ENCODE peak calls at places on chromosome 19, in seven cellular contexts. W, I, E, V, H, G and Y are unnamed samples.

GRCh38 chr19:10784257-10784656 is 51.8 kb downstream of the TMED1 start:
- DNase-seq in W (no peak), V (no peak), G (no peak), I (no peak), E (no peak), H (peak), Y (no peak)

GRCh38 chr19:3304871-3305423 is 61.4 kb upstream of the NFIC start:
- DNase-seq in I (peak), V (peak), E (peak), H (peak), G (no peak), W (peak), Y (peak)

GRCh38 chr19:52398091-52398461 is 427 bp downstream of the ZNF528 start:
- DNase-seq in H (no peak), V (peak), W (peak), I (no peak), G (no peak), E (no peak), Y (no peak)

GRCh38 chr19:52786078-52786463 is 520 bp downstream of the ZNF600 start:
- DNase-seq in H (no peak), G (no peak), V (peak), W (no peak), E (peak), I (no peak), Y (peak)

GRCh38 chr19:10762656-10763055 is 44.8 kb downstream of the DNM2 start:
- DNase-seq in G (no peak), H (no peak), E (no peak), I (peak), V (no peak), W (no peak), Y (no peak)

GRCh38 chr19:55255618-55256423 is 3.0 kb downstream of the PPP6R1 start:
- DNase-seq in I (peak), G (no peak), V (no peak), E (no peak), W (peak), H (no peak), Y (peak)

GRCh38 chr19:41546386-41546789 is 29.6 kb upstream of the CEACAM21 start:
- DNase-seq in W (no peak), G (no peak), I (peak), E (no peak), V (no peak), H (no peak), Y (no peak)

GRCh38 chr19:342801-343421 is 1.7 kb downstream of the MIER2 start:
- DNase-seq in G (peak), V (peak), E (no peak), H (peak), I (no peak), W (peak), Y (no peak)

GRCh38 chr19:3979674-3980352 is 5.5 kb downstream of the EEF2 start:
- DNase-seq in W (no peak), I (no peak), E (no peak), G (no peak), H (no peak), V (no peak), Y (no peak)

GRCh38 chr19:41876847-41877489 is at the start of gene CD79A:
- DNase-seq in H (no peak), E (no peak), I (peak), G (no peak), V (no peak), W (no peak), Y (peak)

GRCh38 chr19:41219924-41220567 is 1.0 kb downstream of the AXL start:
- DNase-seq in G (no peak), V (peak), E (no peak), I (no peak), H (no peak), W (peak), Y (no peak)

GRCh38 chr19:56297010-56297409 is 17.6 kb downstream of the ZSCAN5A start:
- DNase-seq in E (no peak), H (no peak), W (no peak), G (no peak), I (no peak), V (no peak), Y (no peak)

GRCh38 chr19:17576758-17577532 is 21.5 kb downstream of the COLGALT1 start:
- DNase-seq in W (peak), E (peak), H (no peak), G (no peak), I (no peak), V (no peak), Y (peak)

GRCh38 chr19:49684983-49685553 is 4.3 kb upstream of the ADM5 start:
- DNase-seq in G (no peak), H (no peak), V (no peak), E (no peak), I (no peak), W (no peak), Y (no peak)
- TF ChIP-seq CTCF in G (no peak), H (no peak), V (no peak), E (no peak), I (no peak), W (no peak), Y (no peak)

DNA sequence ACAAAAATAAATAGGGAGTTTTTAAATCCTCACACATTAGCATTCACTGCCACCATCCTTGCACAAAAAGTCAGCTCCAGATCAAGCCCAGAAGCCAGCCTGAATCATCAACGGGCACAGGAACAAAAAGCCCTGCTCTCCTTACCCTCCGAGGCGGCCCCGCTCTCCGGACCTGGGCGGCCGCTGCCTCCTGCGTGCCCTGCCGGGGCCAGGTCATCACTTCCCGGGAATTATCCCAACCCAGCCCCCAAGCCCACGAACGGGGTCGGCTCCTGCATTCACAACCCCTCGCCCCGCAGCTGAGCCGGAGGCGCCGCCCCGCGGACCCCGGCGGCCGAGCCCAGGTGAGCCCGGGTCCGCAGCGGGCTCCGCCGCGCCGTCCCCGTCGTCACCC is 754 bp downstream of the DNAJB1 start:
- DNase-seq in H (no peak), E (no peak), G (no peak), V (no peak), W (peak), I (no peak), Y (no peak)
- TF ChIP-seq CTCF in H (no peak), E (no peak), G (no peak), V (no peak), W (no peak), I (no peak), Y (no peak)

GRCh38 chr19:46489445-46490272 is 6.0 kb downstream of the PNMA8B start:
- DNase-seq in W (peak), V (peak), E (no peak), G (no peak), H (no peak), I (no peak), Y (peak)
- TF ChIP-seq CTCF in W (peak), V (peak), E (no peak), G (peak), H (no peak), I (no peak), Y (peak)

GRCh38 chr19:21604351-21604926 is 99.0 kb downstream of the ZNF429 start:
- DNase-seq in W (peak), G (no peak), E (no peak), V (no peak), H (no peak), I (no peak), Y (no peak)

GRCh38 chr19:21603431-21604153 is 98.2 kb downstream of the ZNF429 start:
- DNase-seq in G (no peak), V (no peak), H (no peak), I (no peak), W (no peak), E (no peak), Y (no peak)

GRCh38 chr19:21602105-21602658 is 96.8 kb downstream of the ZNF429 start:
- DNase-seq in G (no peak), V (no peak), W (no peak), I (no peak), H (no peak), E (no peak), Y (no peak)

GRCh38 chr19:21607453-21607852 is 102.1 kb downstream of the ZNF429 start:
- DNase-seq in W (no peak), I (no peak), G (no peak), E (no peak), V (no peak), H (no peak), Y (no peak)

GRCh38 chr19:21604941-21605548 is 99.6 kb downstream of the ZNF429 start:
- DNase-seq in E (no peak), I (no peak), G (no peak), V (peak), W (no peak), H (no peak), Y (no peak)
- TF ChIP-seq CTCF in E (no peak), I (no peak), G (no peak), V (no peak), W (no peak), H (no peak), Y (no peak)